ENCODE peak calls at places on chromosomes 3 and 15, in five cellular contexts. L, Z, G, X and Y are unnamed samples.

GRCh38 chr3:105611304-105612192 is 244.8 kb downstream of the ALCAM start:
- DNase-seq in X (no peak), L (no peak), Z (no peak), G (no peak), Y (no peak)

GRCh38 chr3:52897130-52898109 is at the start of gene STIMATE:
- DNase-seq in X (peak; percentile 97), Z (peak; percentile 91), G (no peak), L (peak; percentile 61), Y (peak; percentile 66)

GRCh38 chr3:90184861-90185260 is 1077.4 kb downstream of the EPHA3 start:
- DNase-seq in G (no peak), L (no peak), Z (no peak), X (no peak), Y (no peak)

GRCh38 chr3:172129868-172130751 is 90.7 kb downstream of the FNDC3B start:
- DNase-seq in X (peak; percentile 65), L (peak; percentile 95), Z (no peak), G (no peak), Y (peak; percentile 97)

GRCh38 chr15:38662398-38662797 is 97.8 kb upstream of the RASGRP1 start:
- DNase-seq in Z (no peak), G (no peak), X (no peak), L (no peak), Y (no peak)

GRCh38 chr3:72628065-72628464 is 220.2 kb downstream of the SHQ1 start:
- DNase-seq in Z (no peak), L (no peak), G (no peak), X (no peak), Y (no peak)

GRCh38 chr15:63277044-63277892 is at the start of gene APH1B:
- DNase-seq in Z (peak; percentile 84), L (peak; percentile 31), X (peak; percentile 96), G (no peak), Y (peak; percentile 76)

GRCh38 chr15:89822951-89823701 is 8.5 kb upstream of the ANPEP start:
- DNase-seq in X (peak; percentile 74), Z (no peak), G (no peak), L (no peak), Y (peak; percentile 58)

GRCh38 chr15:62569460-62570404 is 404.6 kb upstream of the C2CD4B start:
- DNase-seq in G (no peak), L (peak; percentile 97), Z (no peak), X (peak; percentile 25), Y (peak; percentile 55)

GRCh38 chr15:42741710-42742109 is 4.8 kb upstream of the CDAN1 start:
- DNase-seq in Z (no peak), L (no peak), G (no peak), X (peak; percentile 66), Y (no peak)

GRCh38 chr3:151402349-151402748 is 17.8 kb upstream of the P2RY12 start:
- DNase-seq in Z (no peak), X (no peak), G (no peak), L (no peak), Y (no peak)

GRCh38 chr3:58246148-58247051 is 8.8 kb downstream of the ABHD6 start:
- DNase-seq in X (no peak), Z (no peak), G (no peak), L (no peak), Y (no peak)

GRCh38 chr3:171001957-171002694 is 24.4 kb downstream of the SLC2A2 start:
- DNase-seq in X (no peak), G (peak; percentile 13), L (peak; percentile 100), Z (no peak), Y (no peak)

GRCh38 chr15:41043276-41043675 is 72.8 kb downstream of the INO80 start:
- DNase-seq in L (peak; percentile 13), Z (no peak), G (no peak), X (no peak), Y (no peak)

GRCh38 chr15:100877551-100877950 is 2.1 kb upstream of the ALDH1A3 start:
- DNase-seq in Z (no peak), X (no peak), L (no peak), G (no peak), Y (no peak)

GRCh38 chr3:194772241-194773000 is 86.7 kb downstream of the FAM43A start:
- DNase-seq in X (no peak), Z (no peak), G (no peak), L (no peak), Y (no peak)

GRCh38 chr15:40769310-40770146 is at the start of gene C15orf62:
- DNase-seq in X (peak; percentile 75), G (peak; percentile 53), L (no peak), Z (no peak), Y (peak; percentile 77)

GRCh38 chr3:161914703-161915102 is 418.1 kb downstream of the OTOL1 start:
- DNase-seq in G (no peak), X (peak; percentile 59), Z (peak; percentile 64), L (peak; percentile 44), Y (no peak)

GRCh38 chr15:90953947-90954711 is 555 bp upstream of the RCCD1 start:
- DNase-seq in G (no peak), L (no peak), Z (no peak), X (no peak), Y (no peak)

GRCh38 chr3:45980819-45981218 is 14.8 kb downstream of the FYCO1 start:
- DNase-seq in Z (no peak), G (no peak), X (no peak), L (no peak), Y (no peak)

GRCh38 chr3:117059990-117060338 is 350.4 kb downstream of the TUSC7 start:
- DNase-seq in G (no peak), Z (no peak), L (no peak), X (peak; percentile 10), Y (no peak)

GRCh38 chr3:185236969-185237368 is 16.9 kb downstream of the EHHADH start:
- DNase-seq in L (no peak), Z (no peak), G (no peak), X (no peak), Y (no peak)

DNA sequence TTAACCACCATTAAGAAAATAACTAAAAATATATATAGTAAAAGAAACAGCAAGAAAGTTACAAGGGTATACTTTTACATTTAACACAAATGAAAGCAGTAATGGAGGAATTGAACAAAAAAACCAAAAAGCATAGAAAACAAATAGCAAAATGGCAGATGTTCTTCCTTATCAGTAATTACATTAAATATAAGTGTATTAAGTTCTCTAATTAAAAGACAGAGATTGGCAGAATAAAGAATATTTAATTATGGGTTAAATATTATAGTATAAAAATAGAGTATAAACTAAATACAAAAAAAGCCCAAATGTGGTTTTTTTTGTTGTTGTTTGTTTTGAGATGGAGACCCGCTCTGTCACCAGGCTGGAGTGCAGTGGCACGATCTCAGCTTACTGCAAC is 20.5 kb downstream of the EHHADH start:
- DNase-seq in Z (no peak), L (no peak), X (no peak), G (no peak), Y (no peak)
- TF ChIP-seq GABPA in Z (no peak), L (no peak), X (no peak), G (no peak), Y (no peak)

DNA sequence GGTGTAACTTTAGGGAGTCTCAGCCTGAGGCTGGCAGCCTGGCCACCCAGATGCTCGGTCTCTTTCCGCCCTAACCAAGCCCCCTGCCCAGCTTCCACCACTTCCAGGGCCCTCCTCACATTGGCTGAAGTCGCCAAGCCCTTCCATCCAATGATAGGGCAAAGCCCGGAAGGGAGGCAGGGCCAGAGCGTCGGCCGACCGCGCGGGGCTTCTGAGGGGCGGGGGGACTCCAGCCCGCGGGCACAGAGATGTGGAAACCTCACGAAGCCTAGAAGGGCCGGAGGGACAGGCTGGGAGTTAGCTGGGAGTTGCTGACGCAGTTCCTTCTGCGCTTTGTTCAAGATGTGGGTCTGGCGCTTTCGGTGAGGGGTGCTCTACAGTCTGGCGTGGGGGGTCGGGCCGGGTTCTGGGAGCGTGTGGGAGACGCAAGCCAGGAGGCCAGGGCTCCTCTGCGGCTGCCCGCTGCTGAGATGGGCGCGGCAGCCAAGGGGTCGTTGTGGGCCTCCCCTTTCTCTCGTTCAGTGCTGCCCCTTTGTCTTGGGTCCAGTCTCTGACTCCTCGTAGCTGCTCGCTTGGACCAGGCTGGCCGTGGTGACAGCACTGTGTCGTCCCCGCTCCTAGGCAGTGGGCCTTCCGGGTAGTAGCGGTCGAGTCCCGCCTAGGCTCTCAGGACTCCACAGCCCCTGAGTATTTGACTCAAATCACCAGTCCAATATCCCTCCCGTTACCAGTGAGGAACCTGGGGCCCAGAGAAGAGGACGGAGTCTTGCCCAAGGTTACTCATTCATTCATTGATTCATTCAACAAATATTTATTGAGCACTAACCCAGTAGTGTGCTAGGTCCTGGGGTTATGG is at the start of gene ZNF660:
- DNase-seq in Z (peak; percentile 84), L (peak; percentile 57), G (no peak), X (peak; percentile 95), Y (no peak)
- TF ChIP-seq POLR2AphosphoS5 in Z (peak; percentile 90), L (peak; percentile 53), G (peak; percentile 64), X (peak; percentile 80), Y (no peak)

GRCh38 chr3:146160964-146161724 is at the start of gene PLOD2:
- DNase-seq in G (no peak), Z (peak; percentile 77), X (peak; percentile 54), L (peak; percentile 92), Y (no peak)

GRCh38 chr3:146159616-146160232 is 1.3 kb downstream of the PLOD2 start:
- DNase-seq in X (no peak), Z (no peak), L (no peak), G (no peak), Y (no peak)

GRCh38 chr3:146161725-146162047 is 702 bp upstream of the PLOD2 start:
- DNase-seq in L (peak; percentile 50), Z (no peak), X (no peak), G (no peak), Y (no peak)

GRCh38 chr3:146159037-146159436 is 1.9 kb downstream of the PLOD2 start:
- DNase-seq in G (no peak), Z (no peak), L (no peak), X (no peak), Y (no peak)

DNA sequence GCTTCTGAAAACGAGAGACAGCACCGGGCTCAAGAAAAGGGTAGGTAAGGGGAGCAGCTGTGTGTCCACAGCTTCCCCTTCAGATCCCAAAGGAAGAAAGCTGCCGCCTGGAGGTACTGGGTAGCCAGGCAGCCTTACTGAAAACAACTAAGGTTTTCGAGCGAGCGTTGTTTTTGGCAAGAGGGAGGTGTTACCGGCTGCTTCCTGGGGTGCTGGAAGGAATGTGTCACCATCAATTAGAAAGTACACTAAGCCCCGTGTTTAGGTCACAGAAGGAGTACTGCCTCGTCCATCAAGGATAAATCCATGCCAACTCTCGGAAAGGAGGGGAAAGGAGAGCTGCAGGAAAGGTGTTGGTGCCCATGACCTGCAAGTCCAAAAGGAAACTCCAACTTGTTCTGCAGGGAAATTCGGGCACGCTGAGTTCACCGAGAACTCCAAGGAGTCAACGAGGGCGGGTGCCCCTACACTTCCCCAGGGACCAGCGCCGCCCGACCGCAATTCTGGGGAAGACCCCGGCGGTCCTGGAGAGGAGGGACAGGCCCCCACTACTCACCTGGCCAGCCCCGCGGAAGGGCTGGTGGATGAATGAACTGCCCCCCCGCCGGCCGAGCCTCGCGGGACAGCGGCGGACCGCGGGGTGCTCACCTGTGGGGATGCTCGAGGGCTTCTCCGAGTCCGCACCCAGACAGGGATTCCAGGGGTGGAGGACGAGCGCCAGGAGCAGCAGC is 586 bp downstream of the PLOD2 start:
- DNase-seq in G (no peak), Z (peak; percentile 71), X (peak; percentile 20), L (peak; percentile 71), Y (no peak)
- TF ChIP-seq GABPA in G (no peak), Z (no peak), X (no peak), L (no peak), Y (no peak)

GRCh38 chr3:123627673-123628670 is 43.1 kb upstream of the HACD2 start:
- DNase-seq in Z (no peak), L (no peak), G (no peak), X (no peak), Y (no peak)
- TF ChIP-seq POLR2AphosphoS5 in Z (no peak), L (no peak), G (no peak), X (no peak), Y (no peak)

GRCh38 chr3:38327335-38328009 is 19.1 kb upstream of the XYLB start:
- DNase-seq in G (no peak), Z (no peak), L (no peak), X (no peak), Y (no peak)
- TF ChIP-seq GABPA in G (no peak), Z (no peak), L (no peak), X (no peak), Y (no peak)

GRCh38 chr15:79629687-79630086 is 197.6 kb downstream of the MINAR1 start:
- DNase-seq in Z (no peak), X (no peak), G (no peak), L (no peak), Y (no peak)
- TF ChIP-seq POLR2AphosphoS5 in Z (no peak), X (no peak), G (no peak), L (no peak), Y (no peak)